ENCODE peak calls at places on chromosome 6, in seven cellular contexts. Z is HCT116, T is lower lobe of right lung, X is suprapubic skin, S is fibroblast of lung, O is heart right ventricle, L is OCI-LY7. E is an unnamed sample.

GRCh38 chr6:106448000-106448426 is 87.5 kb downstream of the CRYBG1 start:
- DNase-seq in Z (no peak), T (peak; percentile 68), X (no peak), S (no peak), O (peak; percentile 11), L (no peak), E (no peak)

GRCh38 chr6:17907467-17908229 is 79.8 kb downstream of the KIF13A start:
- DNase-seq in Z (peak; percentile 48), T (peak; percentile 68), X (peak; percentile 84), S (peak; percentile 98), O (peak; percentile 47), L (no peak), E (peak; percentile 90)

GRCh38 chr6:797479-798077 is 104.6 kb upstream of the EXOC2 start:
- DNase-seq in Z (peak; percentile 41), T (no peak), X (no peak), S (peak; percentile 25), O (peak; percentile 55), L (peak; percentile 52), E (no peak)

GRCh38 chr6:134347916-134348805 is 30.2 kb upstream of the SGK1 start:
- DNase-seq in Z (no peak), T (no peak), X (no peak), S (peak; percentile 99), O (peak; percentile 20), L (no peak), E (no peak)

GRCh38 chr6:73985891-73986290 is 289.9 kb downstream of the CD109 start:
- DNase-seq in Z (peak; percentile 12), T (no peak), X (no peak), S (peak; percentile 19), O (no peak), L (no peak), E (no peak)

GRCh38 chr6:28207244-28208179 is 17.6 kb upstream of the ZSCAN9 start:
- DNase-seq in Z (no peak), T (no peak), X (no peak), S (peak; percentile 36), O (no peak), L (no peak), E (no peak)

GRCh38 chr6:131060311-131060710 is 2.7 kb downstream of the EPB41L2 start:
- DNase-seq in Z (no peak), T (no peak), X (no peak), S (peak; percentile 76), O (no peak), L (no peak), E (no peak)

GRCh38 chr6:158050107-158050735 is 68.6 kb downstream of the SYNJ2 start:
- DNase-seq in Z (no peak), T (no peak), X (no peak), S (no peak), O (no peak), L (no peak), E (peak; percentile 43)

GRCh38 chr6:162379762-162380409 is 347.7 kb downstream of the PRKN start:
- DNase-seq in Z (no peak), T (no peak), X (no peak), S (peak; percentile 45), O (no peak), L (no peak), E (no peak)

GRCh38 chr6:148470141-148470540 is 127.5 kb downstream of the SASH1 start:
- DNase-seq in Z (no peak), T (no peak), X (no peak), S (no peak), O (no peak), L (no peak), E (no peak)

GRCh38 chr6:142943746-142944125 is 1.2 kb downstream of the HIVEP2 start:
- DNase-seq in Z (no peak), T (no peak), X (no peak), S (peak; percentile 43), O (peak; percentile 14), L (peak; percentile 84), E (no peak)

GRCh38 chr6:5936140-5936539 is 70.6 kb downstream of the NRN1 start:
- DNase-seq in Z (no peak), T (no peak), X (no peak), S (peak; percentile 80), O (no peak), L (no peak), E (no peak)

GRCh38 chr6:166456360-166457156 is 73.8 kb upstream of the MPC1 start:
- DNase-seq in Z (no peak), T (no peak), X (no peak), S (peak; percentile 51), O (no peak), L (peak; percentile 46), E (no peak)

DNA sequence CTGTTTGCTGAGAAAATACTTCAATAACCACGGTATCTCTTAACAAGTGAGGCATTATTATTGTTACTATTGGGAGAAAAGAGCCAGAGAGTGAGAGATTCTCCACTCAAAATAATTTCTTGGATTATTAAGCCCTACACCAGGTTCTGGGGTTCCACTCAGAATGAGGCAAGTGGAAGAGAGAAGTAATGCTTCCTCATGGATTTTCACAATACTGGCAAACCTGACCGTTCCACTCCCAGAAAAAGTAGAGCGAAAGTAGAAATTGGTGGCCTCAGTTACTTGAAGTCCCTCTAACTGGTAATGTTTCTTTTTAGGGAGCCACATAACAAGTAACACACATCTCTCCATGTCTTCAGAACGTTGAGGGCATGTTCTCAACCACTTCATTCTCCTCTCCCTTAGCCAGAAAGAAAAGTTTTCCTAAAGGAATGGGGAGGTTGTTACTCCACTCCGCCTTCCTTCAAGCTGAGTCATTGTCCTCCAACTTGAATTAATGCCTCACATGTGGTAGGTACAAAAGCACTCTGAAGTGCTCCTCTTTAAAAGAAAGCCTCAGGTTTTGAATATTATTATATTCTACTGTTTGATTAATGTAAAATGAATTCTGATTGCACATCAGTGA is 1.9 kb downstream of the BAG2 start:
- DNase-seq in Z (peak; percentile 36), T (no peak), X (no peak), S (peak; percentile 86), O (no peak), L (no peak), E (no peak)
- H3K4me3 ChIP-seq in Z (peak overlapping the region; percentile 85), T (peak overlapping the region; percentile 61), X (peak overlapping the region; percentile 70), S (peak overlapping the region; percentile 63), O (peak overlapping the region; percentile 69), L (peak overlapping the region; percentile 88), E (peak overlapping the region; percentile 75)

DNA sequence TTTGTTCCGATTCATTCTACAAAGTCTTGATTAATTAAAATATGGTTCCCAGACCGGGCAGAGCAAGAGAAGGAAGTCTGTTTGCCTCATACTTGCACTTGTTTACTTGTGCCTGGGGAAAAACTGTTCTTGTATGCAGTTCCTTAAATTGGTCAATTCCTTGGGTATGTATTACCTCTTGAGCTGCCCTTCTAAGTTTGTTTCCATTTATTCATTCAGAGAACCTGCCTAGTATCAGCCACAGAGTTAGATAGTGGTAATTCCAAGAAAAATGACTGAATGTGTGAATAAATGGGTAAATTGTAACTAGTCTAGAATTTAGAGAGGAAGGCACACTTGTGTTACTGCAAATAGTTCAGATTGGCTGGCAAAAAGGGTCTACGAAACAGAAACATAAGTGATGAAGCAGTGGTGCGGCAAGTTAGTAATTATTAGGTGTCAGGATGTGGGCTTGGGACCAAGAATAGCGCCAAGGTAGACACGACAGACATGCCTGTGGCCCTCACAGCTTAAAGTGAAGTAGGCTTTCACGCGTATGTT is 525 bp upstream of the MAK start:
- DNase-seq in Z (no peak), T (no peak), X (no peak), S (no peak), O (no peak), L (peak; percentile 74), E (no peak)
- H3K4me3 ChIP-seq in Z (peak overlapping the region; percentile 61), T (peak overlapping the region; percentile 76), X (peak overlapping the region; percentile 63), S (peak overlapping the region; percentile 20), O (peak overlapping the region; percentile 71), L (peak overlapping the region; percentile 72), E (peak overlapping the region; percentile 48)

GRCh38 chr6:11206576-11206975 is 25.9 kb downstream of the NEDD9 start:
- DNase-seq in Z (no peak), T (no peak), X (no peak), S (peak; percentile 74), O (no peak), L (no peak), E (no peak)
- H3K4me3 ChIP-seq in Z (no peak overlapping the region), T (no peak overlapping the region), X (no peak overlapping the region), S (no peak overlapping the region), O (no peak overlapping the region), L (no peak overlapping the region), E (no peak overlapping the region)

DNA sequence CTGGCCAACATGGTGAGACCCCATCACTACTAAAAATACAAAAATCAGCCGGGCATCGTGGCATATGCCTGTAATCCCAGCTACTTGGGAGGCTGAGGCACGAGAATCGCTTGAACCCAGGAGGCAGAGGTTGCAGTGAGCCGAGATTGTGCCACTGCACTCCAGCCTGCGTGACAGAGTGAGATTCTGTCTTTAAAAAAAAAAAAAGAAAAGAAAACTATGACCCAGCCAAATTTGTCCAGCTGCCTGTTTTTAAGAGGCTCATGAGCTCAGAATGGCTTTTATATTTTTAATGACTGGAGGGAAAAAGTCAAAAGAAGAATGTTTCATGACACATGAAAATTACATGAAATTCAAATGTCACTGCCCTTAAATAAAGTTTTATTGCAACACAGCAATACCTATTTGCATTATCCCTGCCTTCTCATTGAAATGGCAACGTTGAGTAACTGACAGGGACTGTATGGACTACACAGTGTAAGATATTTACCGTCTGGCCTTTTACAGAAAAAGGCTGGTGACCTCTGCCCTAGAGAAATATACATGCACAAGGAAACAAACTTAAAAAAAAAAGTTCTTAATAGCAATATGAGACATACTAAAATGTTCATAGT is 11.3 kb downstream of the SENP6 start:
- DNase-seq in Z (no peak), T (no peak), X (no peak), S (no peak), O (no peak), L (no peak), E (no peak)
- H3K4me3 ChIP-seq in Z (no peak overlapping the region), T (no peak overlapping the region), X (no peak overlapping the region), S (no peak overlapping the region), O (no peak overlapping the region), L (no peak overlapping the region), E (no peak overlapping the region)

GRCh38 chr6:34526992-34527728 is 29.0 kb downstream of the SPDEF start:
- DNase-seq in Z (peak; percentile 86), T (peak; percentile 97), X (peak; percentile 98), S (peak; percentile 83), O (peak; percentile 96), L (peak; percentile 91), E (peak; percentile 97)
- H3K4me3 ChIP-seq in Z (peak overlapping the region; percentile 44), T (peak overlapping the region; percentile 34), X (peak overlapping the region; percentile 30), S (peak overlapping the region; percentile 12), O (peak overlapping the region; percentile 45), L (peak overlapping the region; percentile 38), E (peak overlapping the region; percentile 6)

GRCh38 chr6:81383472-81383871 is 369.0 kb downstream of the TENT5A start:
- DNase-seq in Z (no peak), T (no peak), X (no peak), S (no peak), O (no peak), L (no peak), E (no peak)
- H3K4me3 ChIP-seq in Z (no peak overlapping the region), T (no peak overlapping the region), X (no peak overlapping the region), S (no peak overlapping the region), O (no peak overlapping the region), L (no peak overlapping the region), E (no peak overlapping the region)

GRCh38 chr6:169792306-169793015 is 41.0 kb downstream of the ERMARD start:
- DNase-seq in Z (no peak), T (no peak), X (peak; percentile 71), S (no peak), O (no peak), L (no peak), E (no peak)
- H3K4me3 ChIP-seq in Z (no peak overlapping the region), T (no peak overlapping the region), X (no peak overlapping the region), S (no peak overlapping the region), O (no peak overlapping the region), L (no peak overlapping the region), E (no peak overlapping the region)

E was measured in sigmoid colon.